ENCODE peak calls at places on chromosome 18, in eight cellular contexts. F is WTC11; J is upper lobe of right lung; Z is cardiac muscle cell; K is HFFc6; T is CD8-positive, alpha-beta T cell; V is lung; U is HFF-Myc. P is an unnamed sample.

GRCh38 chr18:9038277-9038871 is 64.1 kb upstream of the NDUFV2 start:
- DNase-seq in F (no peak), U (no peak), K (no peak), V (no peak), J (no peak), T (no peak), Z (no peak), P (peak)

GRCh38 chr18:38321262-38321661 is 755.7 kb upstream of the CELF4 start:
- DNase-seq in K (no peak), T (no peak), V (no peak), F (no peak), U (no peak), Z (no peak), J (no peak), P (no peak)

GRCh38 chr18:7084080-7084765 is 33.4 kb downstream of the LAMA1 start:
- DNase-seq in Z (no peak), J (no peak), K (peak), F (no peak), T (no peak), V (no peak), U (no peak), P (no peak)

GRCh38 chr18:45793295-45793965 is 32.0 kb upstream of the SIGLEC15 start:
- DNase-seq in T (no peak), Z (no peak), F (no peak), V (no peak), J (no peak), U (no peak), K (peak), P (peak)

GRCh38 chr18:55833543-55833942 is 245.6 kb upstream of the TCF4 start:
- DNase-seq in T (no peak), J (no peak), V (no peak), F (no peak), U (peak), Z (no peak), K (peak), P (peak)

GRCh38 chr18:7084766-7085080 is 32.9 kb downstream of the LAMA1 start:
- DNase-seq in J (no peak), K (peak), Z (no peak), T (no peak), V (no peak), F (no peak), U (no peak), P (no peak)

GRCh38 chr18:12060182-12060870 is 33.3 kb upstream of the ANKRD62 start:
- DNase-seq in V (no peak), K (no peak), J (no peak), Z (no peak), F (no peak), U (no peak), T (no peak), P (no peak)

GRCh38 chr18:43934322-43935050 is 657.2 kb upstream of the SYT4 start:
- DNase-seq in T (no peak), U (no peak), V (no peak), J (no peak), K (no peak), F (no peak), Z (no peak), P (no peak)

GRCh38 chr18:12960846-12961397 is 13.1 kb downstream of the SEH1L start:
- DNase-seq in K (no peak), V (no peak), Z (no peak), T (no peak), U (no peak), J (no peak), F (no peak), P (no peak)

GRCh38 chr18:46772396-46772795 is 15.5 kb upstream of the ST8SIA5 start:
- DNase-seq in F (no peak), U (no peak), Z (no peak), T (no peak), J (no peak), V (no peak), K (no peak), P (no peak)

GRCh38 chr18:59265246-59266018 is 7.8 kb downstream of the RAX start:
- DNase-seq in J (no peak), U (no peak), F (peak), Z (no peak), K (no peak), T (no peak), V (no peak), P (no peak)

GRCh38 chr18:43919565-43919964 is 642.3 kb upstream of the SYT4 start:
- DNase-seq in F (no peak), U (no peak), K (no peak), Z (no peak), T (no peak), V (no peak), J (no peak), P (no peak)

GRCh38 chr18:41071826-41072225 is 883.2 kb upstream of the PIK3C3 start:
- DNase-seq in V (no peak), F (no peak), Z (no peak), U (no peak), K (no peak), J (no peak), T (no peak), P (no peak)

GRCh38 chr18:57581301-57581934 is 5.1 kb downstream of the FECH start:
- DNase-seq in K (no peak), Z (no peak), T (no peak), V (no peak), U (no peak), J (no peak), F (no peak), P (no peak)

GRCh38 chr18:40380657-40381441 is 1574.2 kb upstream of the PIK3C3 start:
- DNase-seq in U (no peak), J (no peak), F (no peak), K (peak), Z (peak), T (no peak), V (no peak), P (no peak)

GRCh38 chr18:26493021-26493420 is 55.3 kb downstream of the KCTD1 start:
- DNase-seq in V (no peak), F (no peak), K (no peak), J (no peak), T (no peak), Z (no peak), U (no peak), P (no peak)

GRCh38 chr18:29156531-29156930 is 979.6 kb upstream of the CDH2 start:
- DNase-seq in U (no peak), V (no peak), Z (no peak), K (no peak), T (no peak), J (no peak), F (no peak), P (no peak)

GRCh38 chr18:78995740-78996395 is 16.2 kb downstream of the SALL3 start:
- DNase-seq in V (no peak), F (no peak), U (no peak), J (no peak), K (no peak), T (no peak), Z (no peak), P (no peak)

GRCh38 chr18:79681484-79682387 is 2.1 kb downstream of the CTDP1 start:
- DNase-seq in K (no peak), F (no peak), J (no peak), Z (no peak), T (peak), V (no peak), U (no peak), P (no peak)

GRCh38 chr18:2302628-2303516 is 268.4 kb downstream of the METTL4 start:
- DNase-seq in U (no peak), F (no peak), K (peak), T (no peak), V (no peak), Z (no peak), J (no peak), P (peak)

GRCh38 chr18:56453576-56453975 is 184.8 kb downstream of the TXNL1 start:
- DNase-seq in Z (no peak), U (no peak), T (no peak), F (no peak), K (no peak), J (no peak), V (no peak), P (no peak)

GRCh38 chr18:23822590-23823385 is 133.5 kb downstream of the LAMA3 start:
- DNase-seq in Z (no peak), U (no peak), F (no peak), K (peak), V (no peak), T (no peak), J (no peak), P (no peak)

GRCh38 chr18:73690222-73690621 is 457.4 kb downstream of the FBXO15 start:
- DNase-seq in T (no peak), V (no peak), U (no peak), K (no peak), Z (no peak), F (no peak), J (no peak), P (no peak)

GRCh38 chr18:77851798-77852197 is 602.1 kb downstream of the GALR1 start:
- DNase-seq in F (no peak), K (no peak), U (no peak), Z (no peak), T (no peak), J (no peak), V (no peak), P (no peak)

GRCh38 chr18:28684746-28685145 is 507.8 kb upstream of the CDH2 start:
- DNase-seq in K (peak), V (no peak), U (peak), T (no peak), J (no peak), Z (no peak), F (no peak), P (no peak)

GRCh38 chr18:51211552-51211951 is 14.1 kb upstream of the MEX3C start:
- DNase-seq in J (no peak), Z (no peak), U (no peak), F (no peak), V (peak), K (peak), T (no peak), P (no peak)

GRCh38 chr18:37712776-37713175 is 147.2 kb upstream of the CELF4 start:
- DNase-seq in Z (no peak), U (no peak), F (no peak), J (no peak), V (no peak), T (no peak), K (no peak), P (no peak)

GRCh38 chr18:38458673-38459072 is 893.1 kb upstream of the CELF4 start:
- DNase-seq in K (no peak), U (no peak), Z (peak), F (no peak), V (no peak), T (no peak), J (no peak), P (no peak)

GRCh38 chr18:54119524-54120019 is 104.9 kb downstream of the MBD2 start:
- DNase-seq in J (no peak), V (no peak), K (peak), T (no peak), F (no peak), U (peak), Z (peak), P (peak)

GRCh38 chr18:55886886-55887285 is 298.9 kb upstream of the TCF4 start:
- DNase-seq in V (no peak), K (no peak), F (no peak), Z (no peak), J (no peak), T (no peak), U (no peak), P (no peak)

GRCh38 chr18:34976899-34977786 is 64.1 kb upstream of the MAPRE2 start:
- DNase-seq in J (peak), V (peak), K (no peak), U (no peak), F (peak), Z (peak), T (peak), P (peak)

GRCh38 chr18:35059280-35059927 is 18.2 kb downstream of the MAPRE2 start:
- DNase-seq in V (no peak), U (no peak), T (no peak), F (no peak), K (no peak), Z (no peak), J (no peak), P (no peak)

GRCh38 chr18:13105059-13105458 is 113.5 kb upstream of the LDLRAD4 start:
- DNase-seq in U (no peak), V (no peak), F (no peak), K (no peak), J (no peak), Z (no peak), T (no peak), P (no peak)

GRCh38 chr18:25164211-25164836 is 187.6 kb downstream of the ZNF521 start:
- DNase-seq in J (no peak), T (no peak), Z (no peak), K (no peak), V (no peak), U (no peak), F (no peak), P (no peak)

GRCh38 chr18:56423626-56424025 is 214.8 kb downstream of the TXNL1 start:
- DNase-seq in V (no peak), F (no peak), K (no peak), Z (no peak), U (no peak), T (no peak), J (no peak), P (no peak)

DNA sequence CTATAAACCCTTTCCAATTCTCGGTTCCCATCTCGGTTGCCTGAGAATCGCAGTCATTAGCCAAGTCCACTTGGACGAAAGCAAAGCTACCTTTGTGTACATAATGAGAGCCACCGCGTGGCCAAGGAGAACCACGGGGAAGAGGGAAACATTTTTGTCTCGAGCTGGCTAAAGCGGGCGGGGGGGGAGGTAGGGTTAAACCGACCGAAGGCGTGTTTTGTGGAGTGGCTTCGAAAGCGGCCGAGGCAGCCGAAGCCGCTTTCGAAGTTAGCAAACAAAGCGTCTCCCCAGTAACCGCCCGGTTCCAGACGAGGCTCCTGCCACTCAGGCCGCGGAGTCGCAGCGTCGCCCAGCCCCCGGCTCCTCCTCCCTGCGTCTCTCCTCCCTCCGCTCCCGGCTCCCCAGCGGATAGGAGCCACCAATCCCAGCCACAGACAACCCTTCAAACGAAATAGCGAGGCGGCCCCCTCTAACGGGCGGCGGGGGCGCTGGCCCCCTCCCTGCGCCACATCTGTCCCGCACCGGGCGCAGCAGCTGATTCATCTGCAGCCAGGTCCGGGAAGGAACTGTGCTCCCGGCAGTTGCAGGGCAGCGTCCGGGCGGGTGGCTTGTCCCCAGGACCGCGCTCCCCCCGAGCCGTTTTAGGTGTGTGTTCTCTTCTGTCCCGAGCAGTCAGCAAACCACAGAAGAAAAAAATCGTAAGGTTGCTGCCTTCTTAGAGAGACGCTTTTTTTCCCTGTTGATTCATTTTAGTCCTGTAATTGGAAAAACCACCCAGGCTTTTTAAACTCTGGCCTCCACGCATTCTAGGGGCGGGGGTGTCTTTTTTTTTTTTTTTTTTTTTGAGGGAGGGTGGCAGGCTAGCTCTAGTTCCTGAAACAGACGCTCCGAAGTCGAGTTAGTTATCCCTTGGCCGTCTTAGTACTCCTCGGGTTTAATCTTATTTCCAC is 1.8 kb upstream of the TGIF1 start:
- DNase-seq in T (peak), V (peak), K (peak), Z (peak), F (peak), J (peak), U (peak), P (peak)
- TF ChIP-seq CTCF in T (no peak), V (no peak), K (peak), Z (peak), F (no peak), J (peak), U (no peak), P (no peak)

GRCh38 chr18:49841236-49842217 is 28.2 kb upstream of the ACAA2 start:
- DNase-seq in V (no peak), Z (no peak), J (no peak), U (no peak), F (no peak), K (no peak), T (no peak), P (no peak)

GRCh38 chr18:49844903-49845302 is 31.6 kb upstream of the ACAA2 start:
- DNase-seq in U (no peak), V (peak), T (no peak), F (no peak), K (no peak), Z (no peak), J (no peak), P (no peak)

GRCh38 chr18:49843778-49844625 is 30.7 kb upstream of the ACAA2 start:
- DNase-seq in V (peak), F (no peak), Z (no peak), U (no peak), K (no peak), J (no peak), T (no peak), P (no peak)

GRCh38 chr18:49843131-49843530 is 29.8 kb upstream of the ACAA2 start:
- DNase-seq in V (peak), U (no peak), T (no peak), K (no peak), Z (no peak), F (no peak), J (no peak), P (no peak)

DNA sequence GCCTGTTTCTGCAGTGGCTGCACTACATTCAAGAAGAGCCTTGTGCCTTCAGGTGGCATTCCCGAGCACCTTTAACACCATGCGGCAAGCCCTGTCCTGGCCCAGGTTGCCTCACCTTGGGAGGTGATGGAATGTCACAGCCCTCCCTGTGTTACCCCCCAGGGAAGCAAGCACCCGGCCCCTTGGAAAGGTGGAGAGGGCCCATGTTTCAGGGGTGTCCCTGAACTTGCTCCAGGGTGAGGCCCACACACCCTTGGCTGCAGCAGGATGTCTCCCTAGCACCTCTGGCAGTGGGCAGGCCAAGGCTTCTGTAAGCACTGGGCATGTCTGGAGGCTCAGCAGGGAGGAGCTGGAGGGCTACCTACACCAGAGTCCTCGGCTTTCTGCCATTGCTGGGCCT is 29.3 kb upstream of the ACAA2 start:
- DNase-seq in V (peak), K (no peak), J (no peak), Z (no peak), T (no peak), U (no peak), F (no peak), P (no peak)
- TF ChIP-seq CTCF in V (no peak), K (no peak), J (no peak), Z (no peak), T (no peak), U (no peak), F (no peak), P (no peak)

GRCh38 chr18:61838521-61838920 is 54.3 kb downstream of the RNF152 start:
- DNase-seq in Z (no peak), J (no peak), U (no peak), F (no peak), K (no peak), T (no peak), V (no peak), P (no peak)
- TF ChIP-seq CTCF in Z (no peak), J (no peak), U (no peak), F (no peak), K (no peak), T (no peak), V (no peak), P (no peak)

DNA sequence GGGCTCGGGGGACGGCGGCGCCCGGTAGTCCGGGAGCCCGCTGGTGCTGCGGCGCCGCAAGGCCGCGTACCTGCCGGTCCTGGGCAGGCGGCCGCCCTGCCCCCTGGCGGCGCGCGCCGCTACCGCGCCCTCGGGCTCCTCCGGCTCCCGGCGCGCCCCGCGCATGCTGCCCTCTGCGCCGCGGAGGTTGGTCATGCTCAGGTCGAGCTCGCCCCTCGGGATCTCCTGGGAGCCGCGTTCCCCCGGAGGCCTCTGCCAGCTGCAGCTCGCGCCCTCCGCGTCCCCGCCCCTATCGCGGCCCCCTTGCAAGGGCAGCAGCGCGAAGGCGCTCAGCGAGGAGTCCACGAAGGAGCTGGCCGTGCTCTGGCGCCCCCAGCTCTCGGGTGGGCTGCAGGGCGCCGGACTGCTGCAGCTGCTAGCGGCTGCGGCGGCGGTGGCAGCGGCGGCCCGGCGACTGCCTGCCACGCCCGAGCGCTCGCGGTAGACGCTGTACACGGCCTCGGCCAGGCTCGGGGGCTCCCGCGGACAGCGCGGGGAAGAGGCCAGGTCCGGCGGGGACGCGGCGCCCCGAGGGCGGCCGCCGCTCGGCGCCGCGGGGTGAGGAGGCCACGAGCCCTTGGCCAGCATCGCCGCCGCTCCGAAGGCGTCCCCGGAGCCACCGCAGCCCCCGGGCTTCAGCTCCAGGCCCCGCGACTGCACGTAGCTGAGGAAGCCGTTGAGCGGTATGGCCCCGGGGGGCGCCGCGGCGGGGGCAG is 4.5 kb downstream of the TMEM200C start:
- DNase-seq in V (no peak), Z (peak), F (peak), J (peak), T (no peak), U (no peak), K (no peak), P (no peak)
- TF ChIP-seq CTCF in V (peak), Z (peak), F (peak), J (peak), T (peak), U (peak), K (no peak), P (no peak)

P was measured in Caco-2.